ENCODE peak calls at places on chromosomes 16 and 17, in six cellular contexts. M is H1, V is K562, T is HepG2, C is GM12878, J is endothelial cell of umbilical vein. G is an unnamed sample.

GRCh38 chr16:84479716-84480450 is 24.6 kb downstream of the MEAK7 start:
- DNase-seq in M (no peak), V (no peak), T (no peak), C (no peak), J (no peak), G (no peak)

GRCh38 chr16:24834459-24835335 is 11.1 kb upstream of the SLC5A11 start:
- DNase-seq in M (peak; percentile 55), V (peak; percentile 80), T (peak; percentile 62), C (no peak), J (peak; percentile 52), G (peak; percentile 18)

GRCh38 chr17:78707016-78707415 is 75.1 kb downstream of the CYTH1 start:
- DNase-seq in M (no peak), V (no peak), T (no peak), C (no peak), J (peak; percentile 62), G (no peak)

GRCh38 chr16:59635674-59636073 is 901.6 kb upstream of the GOT2 start:
- DNase-seq in M (no peak), V (no peak), T (no peak), C (no peak), J (peak; percentile 40), G (no peak)

GRCh38 chr16:85046957-85047866 is 19.6 kb downstream of the KIAA0513 start:
- DNase-seq in M (no peak), V (peak; percentile 98), T (no peak), C (no peak), J (no peak), G (no peak)

GRCh38 chr17:8581002-8581658 is 49.4 kb downstream of the MYH10 start:
- DNase-seq in M (no peak), V (no peak), T (no peak), C (peak; percentile 46), J (no peak), G (no peak)

GRCh38 chr16:66862023-66862520 is 17.9 kb downstream of the CA7 start:
- DNase-seq in M (no peak), V (no peak), T (no peak), C (no peak), J (no peak), G (no peak)

GRCh38 chr16:57610611-57611010 is 17.8 kb upstream of the ADGRG1 start:
- DNase-seq in M (peak; percentile 30), V (no peak), T (no peak), C (no peak), J (no peak), G (no peak)

GRCh38 chr17:64694207-64694606 is 32.1 kb upstream of the SMURF2 start:
- DNase-seq in M (no peak), V (peak; percentile 65), T (peak; percentile 98), C (no peak), J (peak; percentile 95), G (peak; percentile 99)

GRCh38 chr17:66945451-66945850 is 19.1 kb upstream of the CACNG4 start:
- DNase-seq in M (no peak), V (no peak), T (no peak), C (no peak), J (no peak), G (no peak)

GRCh38 chr17:68468334-68468733 is 11.0 kb upstream of the WIPI1 start:
- DNase-seq in M (no peak), V (no peak), T (no peak), C (no peak), J (no peak), G (no peak)

GRCh38 chr16:5854027-5854426 is 756.4 kb upstream of the EEF2KMT start:
- DNase-seq in M (no peak), V (no peak), T (no peak), C (no peak), J (no peak), G (no peak)

GRCh38 chr17:65523411-65523810 is 38.0 kb downstream of the AXIN2 start:
- DNase-seq in M (no peak), V (no peak), T (no peak), C (no peak), J (no peak), G (no peak)

GRCh38 chr16:83849434-83849833 is 41.7 kb downstream of the HSBP1 start:
- DNase-seq in M (no peak), V (no peak), T (no peak), C (no peak), J (no peak), G (no peak)

GRCh38 chr16:90018297-90019200 is 707 bp downstream of the DBNDD1 start:
- DNase-seq in M (peak; percentile 77), V (peak; percentile 53), T (no peak), C (no peak), J (peak; percentile 30), G (no peak)

GRCh38 chr16:85173981-85174751 is 61.9 kb upstream of the CIBAR2 start:
- DNase-seq in M (no peak), V (peak; percentile 30), T (peak; percentile 53), C (no peak), J (peak; percentile 72), G (peak; percentile 33)

GRCh38 chr17:73976676-73977521 is 226.6 kb upstream of the RPL38 start:
- DNase-seq in M (no peak), V (peak; percentile 59), T (no peak), C (no peak), J (no peak), G (no peak)

GRCh38 chr17:29565643-29566472 is 979 bp downstream of the ABHD15 start:
- DNase-seq in M (no peak), V (no peak), T (peak; percentile 25), C (no peak), J (peak; percentile 25), G (peak; percentile 22)
- TF ChIP-seq EZH2 in M (peak; percentile 62), V (no peak), T (no peak), C (no peak), J (no peak), G (no peak)

DNA sequence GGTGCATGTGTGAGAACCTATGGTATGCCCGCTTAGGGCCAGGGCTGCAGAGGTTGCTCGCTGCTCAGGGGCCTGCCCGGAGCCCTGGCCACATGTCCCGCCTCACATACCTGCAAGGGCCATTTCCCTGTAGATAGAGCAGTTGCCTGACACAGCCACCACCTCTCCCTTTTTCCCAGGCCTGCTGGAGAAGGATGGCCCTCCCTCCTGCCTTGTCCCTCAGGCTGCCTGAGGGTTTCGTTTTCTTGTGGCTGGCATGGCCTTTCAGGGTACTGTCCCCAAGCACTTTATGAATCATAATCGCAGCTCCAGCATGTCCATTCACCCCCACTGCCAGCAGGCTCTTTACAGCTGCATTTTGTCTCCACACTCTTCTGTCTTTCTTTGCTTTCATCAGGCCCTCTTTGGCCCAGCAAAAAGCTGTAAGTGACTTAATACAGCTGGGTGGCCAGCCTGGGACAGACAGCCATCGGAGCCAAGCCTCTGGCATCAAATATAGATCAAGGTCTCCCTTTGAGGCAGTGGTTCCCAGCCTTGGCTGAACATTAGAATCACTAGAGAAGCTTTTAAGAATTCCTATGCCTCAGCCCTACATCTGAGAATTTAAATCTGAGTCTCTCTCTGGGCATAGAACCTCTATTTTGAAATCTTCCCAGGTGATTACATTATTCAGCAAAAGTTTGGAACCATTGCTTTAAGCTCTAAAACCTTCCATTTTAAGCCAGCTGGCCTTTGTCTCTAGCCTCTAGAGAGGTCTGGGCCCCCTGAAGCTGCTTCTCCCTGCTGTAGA is 65.8 kb downstream of the MPRIP start:
- DNase-seq in M (no peak), V (no peak), T (no peak), C (no peak), J (no peak), G (no peak)
- TF ChIP-seq POLR2A in M (no peak), V (no peak), T (no peak), C (no peak), J (no peak), G (no peak)

DNA sequence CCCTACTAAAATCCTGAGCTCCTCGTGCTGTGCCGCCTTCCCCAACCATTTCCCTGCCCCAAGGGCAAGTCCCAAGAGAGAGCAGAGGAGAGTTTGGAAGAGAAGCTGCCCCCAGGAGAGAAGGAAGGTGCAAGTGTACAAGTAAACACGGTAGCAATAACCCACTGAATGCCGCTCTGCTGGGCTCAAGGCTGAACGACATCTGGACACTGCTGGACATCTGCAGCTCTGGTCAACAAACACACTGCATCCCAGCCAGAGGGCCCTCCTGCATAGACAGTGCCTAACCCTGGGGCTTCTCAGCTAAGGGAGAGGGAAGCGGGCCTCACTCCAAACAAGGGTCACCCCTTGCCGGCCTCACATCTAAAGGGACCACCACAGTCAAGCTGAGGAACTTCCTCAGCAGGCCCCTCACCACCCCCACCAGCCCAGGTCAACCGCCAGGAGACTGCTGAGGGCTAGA is 12.7 kb downstream of the JUP start:
- DNase-seq in M (no peak), V (no peak), T (no peak), C (no peak), J (no peak), G (no peak)
- H3K27ac ChIP-seq in M (no peak overlapping the region), V (no peak overlapping the region), T (peak overlapping the region; percentile 80), C (no peak overlapping the region), J (peak overlapping the region; percentile 83), G (peak overlapping the region; percentile 73)

GRCh38 chr17:50560185-50560824 is at the start of gene CACNA1G:
- DNase-seq in M (peak; percentile 99), V (peak; percentile 91), T (peak; percentile 71), C (no peak), J (peak; percentile 70), G (peak; percentile 80)
- TF ChIP-seq EZH2 in M (no peak), V (no peak), T (no peak), C (no peak), J (no peak), G (no peak)

DNA sequence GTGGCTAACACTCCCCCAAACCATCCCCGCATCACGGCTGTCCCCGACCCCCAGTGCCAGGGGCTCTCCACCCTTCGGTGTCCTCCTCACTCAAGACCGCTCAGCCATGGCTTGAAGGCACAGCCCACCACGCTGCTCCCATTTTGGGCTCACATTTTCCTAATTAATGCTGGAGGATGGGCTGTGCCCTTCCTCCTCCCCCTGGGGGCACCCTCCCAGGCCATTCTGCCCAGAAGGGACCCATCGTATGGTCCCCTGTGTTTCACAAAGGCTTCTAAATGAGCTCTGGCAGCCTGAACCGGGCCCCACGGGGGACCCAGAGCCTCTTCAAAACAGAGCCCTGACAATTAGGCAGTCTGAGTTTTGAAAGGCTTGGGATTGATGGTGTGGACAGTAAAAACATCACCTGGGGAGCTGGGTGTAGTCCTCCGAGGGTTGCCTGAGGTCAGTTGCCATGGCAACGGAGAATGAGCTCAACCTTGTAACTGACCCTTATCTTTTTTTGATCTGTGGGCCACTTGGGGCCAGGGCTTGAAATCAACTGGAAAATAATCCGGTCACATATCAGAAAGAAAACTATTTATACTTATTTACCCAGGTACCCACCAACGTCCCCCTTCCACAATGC is 158.8 kb downstream of the C16orf78 start:
- DNase-seq in M (no peak), V (no peak), T (no peak), C (no peak), J (no peak), G (no peak)
- TF ChIP-seq POLR2A in M (no peak), V (no peak), T (no peak), C (no peak), J (no peak), G (no peak)

GRCh38 chr17:2566056-2566455 is 27.4 kb upstream of the PAFAH1B1 start:
- DNase-seq in M (no peak), V (no peak), T (no peak), C (no peak), J (no peak), G (no peak)
- H3K27ac ChIP-seq in M (no peak overlapping the region), V (no peak overlapping the region), T (no peak overlapping the region), C (no peak overlapping the region), J (no peak overlapping the region), G (no peak overlapping the region)